ENCODE peak calls at places on chromosomes 12 and 14, in nine cellular contexts. H, T, G, V, M, I, K, E and L are unnamed samples.

GRCh38 chr14:100532154-100532915 is 54.9 kb downstream of the BEGAIN start:
- DNase-seq in I (no peak), V (peak; percentile 10), T (no peak), M (peak; percentile 23), E (peak; percentile 28), K (no peak), G (peak; percentile 20), H (peak; percentile 21), L (no peak)

GRCh38 chr14:22383515-22384166 is 205.4 kb downstream of the DAD1 start:
- DNase-seq in V (no peak), I (no peak), K (no peak), H (no peak), T (no peak), E (no peak), M (no peak), G (no peak), L (no peak)

GRCh38 chr14:33369972-33370371 is 431.3 kb downstream of the NPAS3 start:
- DNase-seq in M (no peak), I (no peak), T (no peak), G (no peak), E (no peak), H (no peak), V (no peak), K (no peak), L (no peak)

GRCh38 chr12:47636908-47637780 is 68.7 kb downstream of the RPAP3 start:
- DNase-seq in H (no peak), I (no peak), K (no peak), G (no peak), E (peak; percentile 73), M (peak; percentile 72), V (no peak), T (peak; percentile 37), L (no peak)

GRCh38 chr12:90619943-90620342 is 335.0 kb downstream of the CCER1 start:
- DNase-seq in I (no peak), K (no peak), G (no peak), M (no peak), T (no peak), V (no peak), E (no peak), H (no peak), L (no peak)

GRCh38 chr14:98382662-98383061 is 889.3 kb downstream of the BCL11B start:
- DNase-seq in I (no peak), T (no peak), G (no peak), E (no peak), V (no peak), H (no peak), M (no peak), K (no peak), L (no peak)

GRCh38 chr14:78022059-78022458 is 148.1 kb upstream of the NRXN3 start:
- DNase-seq in I (peak; percentile 75), K (peak; percentile 28), M (peak; percentile 63), T (peak; percentile 65), H (no peak), E (peak; percentile 80), G (no peak), V (no peak), L (no peak)

GRCh38 chr14:72716471-72716870 is 177.4 kb downstream of the DPF3 start:
- DNase-seq in M (no peak), T (no peak), I (no peak), H (no peak), K (no peak), V (no peak), G (no peak), E (no peak), L (no peak)

GRCh38 chr12:128807161-128807724 is 16.5 kb downstream of the SLC15A4 start:
- DNase-seq in M (peak; percentile 58), V (no peak), E (no peak), H (no peak), T (no peak), I (no peak), K (no peak), G (no peak), L (no peak)

GRCh38 chr12:106780010-106780625 is 5.6 kb downstream of the RIC8B start:
- DNase-seq in I (no peak), H (no peak), G (no peak), E (no peak), T (no peak), V (no peak), M (no peak), K (no peak), L (no peak)

GRCh38 chr12:55060470-55060869 is 40.7 kb downstream of the NEUROD4 start:
- DNase-seq in H (no peak), M (no peak), T (peak; percentile 22), I (no peak), K (no peak), G (no peak), E (no peak), V (no peak), L (no peak)

DNA sequence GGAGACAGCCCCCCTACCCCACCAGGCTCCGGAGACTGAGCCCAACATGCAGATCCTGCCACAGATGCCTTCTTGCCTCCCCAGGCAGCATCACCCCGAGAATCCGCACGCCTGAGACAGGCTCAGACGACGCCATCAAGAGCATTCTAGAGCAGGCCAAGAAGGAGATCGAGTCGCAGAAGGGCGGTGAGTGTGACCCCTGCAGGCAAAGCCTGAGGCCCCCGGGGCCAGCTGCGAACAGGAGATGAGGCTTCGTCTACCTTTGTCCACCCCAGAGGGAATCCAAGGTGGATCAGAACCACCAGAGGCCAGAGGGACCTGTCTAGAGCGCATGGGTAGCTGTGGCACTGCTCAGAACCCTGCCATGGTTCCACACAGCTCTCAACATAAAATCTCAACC is 56.9 kb downstream of the PHETA1 start:
- DNase-seq in H (no peak), K (no peak), I (no peak), E (no peak), G (no peak), V (no peak), M (no peak), T (no peak), L (no peak)
- H3K27ac ChIP-seq in H (no peak overlapping the region), K (no peak overlapping the region), I (no peak overlapping the region), E (no peak overlapping the region), G (no peak overlapping the region), V (no peak overlapping the region), M (no peak overlapping the region), T (no peak overlapping the region), L (no peak overlapping the region)

GRCh38 chr14:94470311-94470710 is 5.7 kb downstream of the SERPINA9 start:
- DNase-seq in H (no peak), T (no peak), I (no peak), K (no peak), M (no peak), G (no peak), V (no peak), E (no peak), L (no peak)
- H3K27ac ChIP-seq in H (no peak overlapping the region), T (no peak overlapping the region), I (no peak overlapping the region), K (no peak overlapping the region), M (no peak overlapping the region), G (no peak overlapping the region), V (no peak overlapping the region), E (no peak overlapping the region), L (no peak overlapping the region)

DNA sequence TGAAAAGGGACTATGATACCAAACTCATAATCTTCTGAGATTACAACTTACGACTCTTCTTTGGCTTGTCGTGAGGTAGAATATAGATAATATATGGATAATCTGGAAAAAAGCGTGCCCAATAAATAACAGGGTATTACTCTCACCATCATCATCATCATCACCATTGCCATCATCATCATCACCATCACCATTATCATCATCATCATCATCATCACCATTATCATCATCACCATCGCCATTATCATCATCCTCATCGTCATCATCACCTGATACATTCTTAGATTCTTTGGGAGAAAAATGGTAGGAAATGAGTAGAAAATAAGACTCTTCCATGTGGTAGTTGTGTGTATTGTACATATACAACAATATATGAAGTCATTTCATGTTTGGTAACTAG is 259.8 kb downstream of the SYT1 start:
- DNase-seq in M (no peak), T (no peak), H (no peak), E (no peak), I (no peak), V (no peak), K (no peak), G (no peak), L (no peak)
- H3K27ac ChIP-seq in M (no peak overlapping the region), T (no peak overlapping the region), H (no peak overlapping the region), E (no peak overlapping the region), I (no peak overlapping the region), V (no peak overlapping the region), K (no peak overlapping the region), G (no peak overlapping the region), L (no peak overlapping the region)

GRCh38 chr14:71236430-71236829 is 329.2 kb downstream of the PCNX1 start:
- DNase-seq in V (no peak), G (no peak), I (no peak), H (no peak), T (no peak), E (no peak), K (no peak), M (no peak), L (no peak)
- H3K27ac ChIP-seq in V (peak overlapping the region; percentile 40), G (no peak overlapping the region), I (no peak overlapping the region), H (no peak overlapping the region), T (no peak overlapping the region), E (no peak overlapping the region), K (no peak overlapping the region), M (no peak overlapping the region), L (no peak overlapping the region)

GRCh38 chr14:105062048-105062433 is 3.2 kb downstream of the GPR132 start:
- DNase-seq in M (peak; percentile 29), K (no peak), H (no peak), G (no peak), E (no peak), I (no peak), T (no peak), V (no peak), L (no peak)
- H3K27ac ChIP-seq in M (peak overlapping the region; percentile 18), K (no peak overlapping the region), H (no peak overlapping the region), G (no peak overlapping the region), E (peak overlapping the region; percentile 80), I (no peak overlapping the region), T (peak overlapping the region; percentile 98), V (no peak overlapping the region), L (no peak overlapping the region)

GRCh38 chr14:63245893-63246292 is 41.6 kb downstream of the RHOJ start:
- DNase-seq in K (no peak), I (no peak), M (no peak), E (no peak), V (no peak), G (peak; percentile 46), H (peak; percentile 58), T (no peak), L (no peak)

GRCh38 chr14:63248211-63248610 is 44.0 kb downstream of the RHOJ start:
- DNase-seq in E (no peak), V (no peak), G (no peak), M (no peak), K (no peak), H (no peak), T (no peak), I (no peak), L (no peak)

GRCh38 chr14:63243646-63244045 is 39.4 kb downstream of the RHOJ start:
- DNase-seq in V (no peak), E (no peak), H (no peak), K (no peak), G (no peak), M (no peak), I (no peak), T (no peak), L (no peak)

DNA sequence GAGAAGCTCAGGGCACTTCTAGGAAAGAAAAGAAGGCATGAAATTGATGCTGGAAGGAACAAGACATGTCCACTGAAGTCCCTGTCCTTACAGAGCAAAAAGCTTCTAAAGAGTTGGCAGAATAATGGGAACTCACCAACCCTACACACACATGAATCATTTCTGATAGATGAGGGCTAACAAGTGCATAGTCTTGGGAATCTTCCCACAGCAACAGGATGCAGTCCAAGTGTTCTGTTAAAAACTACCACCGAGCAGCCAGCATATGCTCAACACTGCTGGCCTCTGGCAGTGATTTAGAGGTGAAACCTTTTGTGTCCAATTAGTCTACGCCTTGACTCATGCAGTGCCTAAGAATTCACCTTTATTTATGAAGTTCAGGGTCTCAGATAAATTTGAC is 44.9 kb downstream of the RHOJ start:
- DNase-seq in I (no peak), M (no peak), H (peak; percentile 24), E (no peak), T (no peak), V (no peak), G (no peak), K (no peak), L (no peak)
- H3K27ac ChIP-seq in I (no peak overlapping the region), M (no peak overlapping the region), H (peak overlapping the region; percentile 3), E (no peak overlapping the region), T (no peak overlapping the region), V (peak overlapping the region; percentile 1), G (no peak overlapping the region), K (no peak overlapping the region), L (no peak overlapping the region)